ENCODE peak calls at places on chromosomes 7 and 10, in seven cellular contexts. P is posterior cingulate gyrus; W is stimulated activated CD8-positive, alpha-beta memory T cell treated with anti-CD3 and anti-CD28 coated beads, Interleukin-7, amount 100 ng/mL, for 24 hours; I is cardiac muscle cell; R is mucosa of gallbladder; O is endothelial cell; U is MV-4-11. Z is an unnamed sample.

GRCh38 chr10:119119400-119119799 is 15.5 kb downstream of the DENND10 start:
- DNase-seq in U (peak), O (no peak), I (no peak), R (no peak), P (no peak), W (no peak), Z (no peak)

GRCh38 chr10:103633846-103634245 is 140.3 kb downstream of the NEURL1 start:
- DNase-seq in I (no peak), U (no peak), P (peak), O (no peak), R (no peak), W (no peak), Z (no peak)

GRCh38 chr10:63977329-63977923 is 456.2 kb downstream of the REEP3 start:
- DNase-seq in U (peak), I (peak), O (peak), R (peak), P (no peak), W (no peak), Z (peak)

GRCh38 chr7:1861799-1862458 is 191.9 kb downstream of the ELFN1 start:
- DNase-seq in U (no peak), W (no peak), P (no peak), R (no peak), I (no peak), O (no peak), Z (no peak)

GRCh38 chr10:115985696-115986095 is 287.3 kb downstream of the GFRA1 start:
- DNase-seq in I (no peak), P (no peak), U (no peak), W (no peak), O (no peak), R (no peak), Z (no peak)

GRCh38 chr10:25388862-25389206 is 214.0 kb downstream of the GPR158 start:
- DNase-seq in U (no peak), R (no peak), W (no peak), I (no peak), P (no peak), O (no peak), Z (no peak)

GRCh38 chr10:71663311-71663710 is 56.3 kb downstream of the C10orf105 start:
- DNase-seq in W (no peak), O (no peak), I (no peak), U (no peak), P (no peak), R (no peak), Z (no peak)

GRCh38 chr7:90334193-90334843 is 12.2 kb upstream of the GTPBP10 start:
- DNase-seq in P (no peak), O (no peak), R (no peak), U (no peak), W (no peak), I (no peak), Z (no peak)

GRCh38 chr10:107083388-107084009 is 81.0 kb downstream of the SORCS1 start:
- DNase-seq in W (no peak), R (no peak), P (no peak), O (no peak), I (no peak), U (no peak), Z (no peak)

GRCh38 chr7:78198756-78199155 is 400.2 kb downstream of the PHTF2 start:
- DNase-seq in W (no peak), I (no peak), P (no peak), O (no peak), U (no peak), R (no peak), Z (no peak)

GRCh38 chr10:94315975-94316464 is 46.7 kb downstream of the NOC3L start:
- DNase-seq in O (no peak), P (no peak), W (no peak), I (peak), U (no peak), R (no peak), Z (no peak)

GRCh38 chr7:77923419-77923818 is 124.8 kb downstream of the PHTF2 start:
- DNase-seq in W (no peak), R (no peak), O (no peak), P (no peak), U (peak), I (no peak), Z (no peak)

GRCh38 chr10:96747734-96748550 is 27.6 kb upstream of the PIK3AP1 start:
- DNase-seq in O (no peak), P (no peak), U (peak), R (no peak), I (no peak), W (no peak), Z (no peak)

GRCh38 chr7:114663502-114663901 is 248.9 kb downstream of the FOXP2 start:
- DNase-seq in I (peak), P (no peak), R (no peak), U (peak), O (no peak), W (no peak), Z (peak)

GRCh38 chr10:119205926-119206602 is 1.3 kb upstream of the GRK5 start:
- DNase-seq in O (peak), W (peak), U (peak), P (no peak), R (peak), I (peak), Z (no peak)